ENCODE peak calls at places on chromosomes 4 and X, in four cellular contexts. F is B cell, M is sciatic nerve, G is spleen. B is an unnamed sample.
A peak's percentile ranks its signal among the peaks of the same experiment; 100 is the strongest.

GRCh38 chrX:154358829-154359228 is 15.6 kb downstream of the FLNA start:
- DNase-seq in M (no peak), F (no peak), G (no peak), B (no peak)

GRCh38 chrX:49166914-49167739 is 4.6 kb downstream of the MAGIX start:
- DNase-seq in G (peak; percentile 91), M (peak; percentile 76), F (peak; percentile 66), B (no peak)

GRCh38 chr4:154559931-154560801 is 2.6 kb upstream of the FGB start:
- DNase-seq in F (no peak), G (no peak), M (no peak), B (no peak)

GRCh38 chr4:113292371-113293042 is 243.1 kb downstream of the ANK2 start:
- DNase-seq in F (no peak), G (no peak), M (peak; percentile 63), B (no peak)

GRCh38 chr4:74504212-74504611 is 59.3 kb downstream of the AREG start:
- DNase-seq in M (no peak), G (no peak), F (no peak), B (no peak)

GRCh38 chr4:184261246-184261645 is 43.6 kb upstream of the ENPP6 start:
- DNase-seq in M (no peak), F (no peak), G (no peak), B (no peak)

GRCh38 chrX:43956034-43956433 is 17.2 kb downstream of the NDP start:
- DNase-seq in M (no peak), F (no peak), G (no peak), B (no peak)

GRCh38 chr4:96602661-96603060 is 762.8 kb downstream of the PDHA2 start:
- DNase-seq in M (no peak), G (no peak), F (no peak), B (no peak)

GRCh38 chrX:151722241-151722846 is 6.5 kb downstream of the FATE1 start:
- DNase-seq in F (no peak), G (peak; percentile 68), M (peak; percentile 63), B (no peak)

GRCh38 chr4:45283352-45283751 is 557.0 kb upstream of the GNPDA2 start:
- DNase-seq in F (no peak), M (no peak), G (peak; percentile 51), B (no peak)

GRCh38 chr4:52877006-52877405 is 14.9 kb downstream of the RASL11B start:
- DNase-seq in M (no peak), F (no peak), G (no peak), B (no peak)

GRCh38 chr4:8538703-8539567 is 41.3 kb upstream of the GPR78 start:
- DNase-seq in M (peak; percentile 47), G (peak; percentile 40), F (no peak), B (peak; percentile 52)

GRCh38 chr4:14168919-14169318 is 541.4 kb upstream of the BOD1L1 start:
- DNase-seq in G (no peak), F (no peak), M (peak; percentile 68), B (peak; percentile 73)

GRCh38 chrX:48530736-48531135 is 8.8 kb upstream of the TBC1D25 start:
- DNase-seq in M (no peak), F (no peak), G (no peak), B (no peak)

GRCh38 chrX:153878969-153879653 is 6.9 kb downstream of the L1CAM start:
- DNase-seq in M (peak; percentile 43), G (peak; percentile 62), F (peak; percentile 30), B (no peak)

GRCh38 chr4:44558206-44558605 is 93.2 kb downstream of the YIPF7 start:
- DNase-seq in M (no peak), F (no peak), G (no peak), B (no peak)

GRCh38 chr4:107148922-107149321 is 112.8 kb upstream of the DKK2 start:
- DNase-seq in F (no peak), G (no peak), M (no peak), B (no peak)

GRCh38 chr4:128393111-128393704 is 105.6 kb upstream of the PGRMC2 start:
- DNase-seq in G (no peak), F (no peak), M (no peak), B (no peak)

GRCh38 chr4:38145741-38146140 is 185.5 kb downstream of the PTTG2 start:
- DNase-seq in M (no peak), F (no peak), G (no peak), B (no peak)

GRCh38 chrX:10628906-10629305 is 8.5 kb upstream of the MID1 start:
- DNase-seq in F (no peak), G (no peak), M (no peak), B (no peak)

GRCh38 chr4:177442623-177443155 is 452 bp upstream of the AGA start:
- DNase-seq in G (no peak), F (no peak), M (no peak), B (no peak)

GRCh38 chrX:108584617-108585211 is 145.1 kb downstream of the COL4A5 start:
- DNase-seq in G (no peak), F (no peak), M (no peak), B (no peak)

GRCh38 chr4:27770895-27771294 is 910.3 kb downstream of the STIM2 start:
- DNase-seq in M (no peak), G (no peak), F (no peak), B (no peak)

GRCh38 chr4:175671491-175671934 is 140.6 kb downstream of the GPM6A start:
- DNase-seq in F (no peak), G (no peak), M (no peak), B (no peak)

GRCh38 chr4:121227254-121227867 is 63.2 kb upstream of the TNIP3 start:
- DNase-seq in M (no peak), G (no peak), F (no peak), B (no peak)

GRCh38 chr4:125187621-125188176 is 127.1 kb upstream of the FAT4 start:
- DNase-seq in F (no peak), M (no peak), G (no peak), B (no peak)

GRCh38 chrX:119871599-119872395 is at the start of the genes NDUFA1 and RNF113A:
- DNase-seq in M (peak; percentile 88), G (peak; percentile 96), F (peak; percentile 88), B (peak; percentile 74)

B was measured in LoVo.